ENCODE peak calls at places on chromosomes 16 and 17, in ten cellular contexts. U, G, J, T, D, X, Q, E, C and R are unnamed samples.

GRCh38 chr17:32256695-32257013 is 9.0 kb upstream of the RHBDL3 start:
- DNase-seq in U (no peak), G (no peak), J (no peak), T (no peak), D (no peak), X (no peak), Q (no peak), E (no peak), C (no peak), R (no peak)

GRCh38 chr16:62738631-62739030 is 702.4 kb upstream of the CDH8 start:
- DNase-seq in U (no peak), G (no peak), J (no peak), T (no peak), D (no peak), X (no peak), Q (no peak), E (no peak), C (no peak), R (no peak)

GRCh38 chr17:64387545-64388171 is 3.0 kb downstream of the PECAM1 start:
- DNase-seq in U (no peak), G (no peak), J (no peak), T (no peak), D (no peak), X (no peak), Q (no peak), E (peak), C (no peak), R (no peak)

GRCh38 chr17:77327566-77328463 is 187.0 kb downstream of the SEC14L1 start:
- DNase-seq in U (no peak), G (no peak), J (no peak), T (no peak), D (peak), X (no peak), Q (no peak), E (peak), C (no peak), R (no peak)

GRCh38 chr17:80644588-80644987 is 100.0 kb downstream of the RPTOR start:
- DNase-seq in U (no peak), G (no peak), J (no peak), T (no peak), D (no peak), X (no peak), Q (peak), E (no peak), C (no peak), R (no peak)

GRCh38 chr17:36859003-36859300 is 78.3 kb upstream of the LHX1 start:
- DNase-seq in U (no peak), G (no peak), J (no peak), T (no peak), D (no peak), X (no peak), Q (no peak), E (no peak), C (no peak), R (no peak)

GRCh38 chr17:50586421-50587247 is 26.1 kb downstream of the CACNA1G start:
- DNase-seq in U (no peak), G (no peak), J (no peak), T (no peak), D (no peak), X (no peak), Q (no peak), E (no peak), C (no peak), R (no peak)

GRCh38 chr17:19805006-19805405 is 56.9 kb upstream of the ALDH3A1 start:
- DNase-seq in U (no peak), G (no peak), J (no peak), T (no peak), D (no peak), X (no peak), Q (no peak), E (no peak), C (no peak), R (no peak)

GRCh38 chr16:84735846-84736586 is 36.2 kb downstream of the USP10 start:
- DNase-seq in U (peak), G (no peak), J (peak), T (no peak), D (peak), X (no peak), Q (no peak), E (peak), C (no peak), R (no peak)

GRCh38 chr17:29962656-29963055 is 21.2 kb downstream of the EFCAB5 start:
- DNase-seq in U (no peak), G (no peak), J (no peak), T (no peak), D (no peak), X (no peak), Q (no peak), E (no peak), C (no peak), R (no peak)

GRCh38 chr16:27514806-27515205 is 34.9 kb downstream of the GTF3C1 start:
- DNase-seq in U (no peak), G (no peak), J (no peak), T (no peak), D (no peak), X (no peak), Q (no peak), E (no peak), C (no peak), R (no peak)

GRCh38 chr17:45743626-45744326 is 40.3 kb upstream of the CRHR1 start:
- DNase-seq in U (no peak), G (no peak), J (no peak), T (no peak), D (no peak), X (no peak), Q (no peak), E (no peak), C (no peak), R (no peak)

GRCh38 chr17:45307290-45308015 is 9.4 kb downstream of the MAP3K14 start:
- DNase-seq in U (peak), G (peak), J (no peak), T (peak), D (peak), X (peak), Q (peak), E (no peak), C (peak), R (peak)

GRCh38 chr16:15811416-15811777 is 45.4 kb downstream of the MYH11 start:
- DNase-seq in U (no peak), G (no peak), J (no peak), T (peak), D (no peak), X (no peak), Q (no peak), E (no peak), C (no peak), R (no peak)